ENCODE peak calls at places on chromosomes 1 and 21, in four cellular contexts. One of them, this sample, is unnamed. For H3K27me3, the result is how much of the 10 kb centered on the place peaks cover.

GRCh38 chr1:59505596-59506028 is 208.7 kb downstream of the FGGY start:
- DNase-seq in fibroblast of lung: no peak
- DNase-seq in HepG2: no peak
- DNase-seq in hepatocyte: no peak
- DNase-seq in this sample: peak

GRCh38 chr21:44948426-44949120 is 8.7 kb downstream of the SLX9 start:
- DNase-seq in fibroblast of lung: no peak
- DNase-seq in HepG2: no peak
- DNase-seq in hepatocyte: no peak
- DNase-seq in this sample: no peak

GRCh38 chr1:192904438-192904895 is 95.6 kb downstream of the RGS2 start:
- DNase-seq in HepG2: no peak
- DNase-seq in hepatocyte: peak
- DNase-seq in fibroblast of lung: peak
- DNase-seq in this sample: peak

GRCh38 chr21:46117586-46118304 is 19.8 kb downstream of the COL6A2 start:
- DNase-seq in HepG2: no peak
- DNase-seq in fibroblast of lung: no peak
- DNase-seq in hepatocyte: no peak
- DNase-seq in this sample: no peak

GRCh38 chr1:220278991-220279390 is 6.7 kb upstream of the RAB3GAP2 start:
- DNase-seq in hepatocyte: no peak
- DNase-seq in HepG2: no peak
- DNase-seq in fibroblast of lung: peak
- DNase-seq in this sample: no peak

GRCh38 chr1:120178799-120179419 is 2.6 kb upstream of the SEC22B start:
- DNase-seq in fibroblast of lung: peak
- DNase-seq in hepatocyte: peak
- DNase-seq in HepG2: no peak
- DNase-seq in this sample: no peak

GRCh38 chr1:228496494-228496893 is 9.3 kb downstream of the RNF187 start:
- DNase-seq in fibroblast of lung: no peak
- DNase-seq in hepatocyte: no peak
- DNase-seq in HepG2: no peak
- DNase-seq in this sample: no peak

GRCh38 chr1:7389201-7389785 is 381.8 kb upstream of the VAMP3 start:
- DNase-seq in HepG2: no peak
- DNase-seq in hepatocyte: no peak
- DNase-seq in fibroblast of lung: peak
- DNase-seq in this sample: no peak

GRCh38 chr21:25464275-25464674 is 143.0 kb downstream of the MRPL39 start:
- DNase-seq in fibroblast of lung: no peak
- DNase-seq in hepatocyte: no peak
- DNase-seq in HepG2: no peak
- DNase-seq in this sample: peak

GRCh38 chr1:94951509-94952208 is 24.7 kb upstream of the CNN3 start:
- DNase-seq in fibroblast of lung: no peak
- DNase-seq in hepatocyte: no peak
- DNase-seq in HepG2: no peak
- DNase-seq in this sample: no peak

GRCh38 chr1:189597083-189597482 is 880.6 kb downstream of the BRINP3 start:
- DNase-seq in fibroblast of lung: no peak
- DNase-seq in HepG2: no peak
- DNase-seq in hepatocyte: no peak
- DNase-seq in this sample: peak

GRCh38 chr1:116255486-116255885 is 117.6 kb upstream of the ATP1A1 start:
- DNase-seq in HepG2: no peak
- DNase-seq in fibroblast of lung: no peak
- DNase-seq in hepatocyte: no peak
- DNase-seq in this sample: no peak

GRCh38 chr1:224282140-224282539 is 47.8 kb downstream of the NVL start:
- DNase-seq in hepatocyte: no peak
- DNase-seq in fibroblast of lung: no peak
- DNase-seq in HepG2: no peak
- DNase-seq in this sample: peak
- H3K27me3 ChIP-seq in hepatocyte: under half
- H3K27me3 ChIP-seq in fibroblast of lung: under half
- H3K27me3 ChIP-seq in HepG2: under half
- H3K27me3 ChIP-seq in this sample: under half

DNA sequence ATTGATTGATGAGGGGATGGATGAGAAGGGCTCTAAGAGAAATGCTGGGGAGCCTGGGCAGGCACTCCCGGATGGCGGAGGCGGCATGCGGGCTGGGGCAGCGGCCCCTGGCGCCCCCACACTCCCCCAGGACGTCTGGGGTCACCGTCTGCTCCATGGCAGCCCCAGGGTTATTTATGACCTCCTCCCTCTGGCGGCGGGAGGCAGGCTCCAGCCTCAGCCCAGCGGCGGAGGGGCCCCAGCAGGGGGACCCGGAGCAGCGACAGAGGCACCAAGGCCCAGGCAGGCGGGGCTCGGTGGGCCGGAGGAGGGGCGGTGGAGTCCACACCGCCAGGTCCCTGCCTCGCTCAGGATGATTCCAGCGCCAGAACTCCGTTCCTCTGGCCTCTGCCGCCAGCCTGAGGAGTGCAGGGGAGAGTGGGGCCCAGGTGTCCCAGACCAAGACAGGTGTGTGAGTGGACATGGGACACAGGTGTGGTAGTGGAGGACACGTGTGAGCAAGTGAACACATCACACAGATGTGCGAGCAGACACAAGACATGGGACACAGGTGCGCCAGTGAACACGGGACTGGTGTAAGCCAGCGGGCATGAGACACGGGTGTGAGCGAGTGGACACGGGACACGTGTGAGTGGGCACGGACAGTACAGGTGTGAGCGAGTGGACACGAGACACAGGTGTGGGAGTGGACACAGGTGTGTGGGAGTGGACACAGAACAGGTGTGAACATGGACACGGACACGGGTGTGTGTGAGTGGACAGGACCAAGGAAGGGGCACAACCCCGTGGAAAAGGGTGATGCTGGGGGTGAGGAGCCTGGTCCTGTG is 2.5 kb upstream of the SAMD11 start:
- DNase-seq in hepatocyte: peak
- DNase-seq in HepG2: peak
- DNase-seq in fibroblast of lung: peak
- DNase-seq in this sample: peak
- TF ChIP-seq EZH2 in hepatocyte: no peak
- TF ChIP-seq EZH2 in HepG2: no peak
- TF ChIP-seq EZH2 in fibroblast of lung: no peak
- TF ChIP-seq EZH2 in this sample: no peak

GRCh38 chr1:201504799-201505504 is 2.0 kb downstream of the CSRP1 start:
- DNase-seq in HepG2: no peak
- DNase-seq in fibroblast of lung: no peak
- DNase-seq in hepatocyte: peak
- DNase-seq in this sample: peak
- H2AFZ ChIP-seq in HepG2: no peak
- H2AFZ ChIP-seq in fibroblast of lung: no peak
- H2AFZ ChIP-seq in hepatocyte: no peak
- H2AFZ ChIP-seq in this sample: no peak

GRCh38 chr1:152005360-152005912 is 11.8 kb upstream of the S100A10 start:
- DNase-seq in fibroblast of lung: no peak
- DNase-seq in hepatocyte: no peak
- DNase-seq in HepG2: no peak
- DNase-seq in this sample: no peak

GRCh38 chr1:152003846-152004442 is 10.3 kb upstream of the S100A10 start:
- DNase-seq in hepatocyte: no peak
- DNase-seq in HepG2: no peak
- DNase-seq in fibroblast of lung: no peak
- DNase-seq in this sample: peak

GRCh38 chr1:152002960-152003359 is 9.3 kb upstream of the S100A10 start:
- DNase-seq in HepG2: no peak
- DNase-seq in fibroblast of lung: no peak
- DNase-seq in hepatocyte: no peak
- DNase-seq in this sample: no peak

GRCh38 chr1:152009691-152010090 is 16.0 kb upstream of the S100A10 start:
- DNase-seq in fibroblast of lung: no peak
- DNase-seq in hepatocyte: no peak
- DNase-seq in HepG2: no peak
- DNase-seq in this sample: no peak

GRCh38 chr1:152007047-152007446 is 13.4 kb upstream of the S100A10 start:
- DNase-seq in fibroblast of lung: no peak
- DNase-seq in hepatocyte: no peak
- DNase-seq in HepG2: no peak
- DNase-seq in this sample: no peak
- H3K27me3 ChIP-seq in fibroblast of lung: under half
- H3K27me3 ChIP-seq in hepatocyte: under half
- H3K27me3 ChIP-seq in HepG2: under half
- H3K27me3 ChIP-seq in this sample: under half

GRCh38 chr1:153679337-153680119 is 1.0 kb downstream of the NPR1 start:
- DNase-seq in HepG2: no peak
- DNase-seq in hepatocyte: peak
- DNase-seq in fibroblast of lung: no peak
- DNase-seq in this sample: no peak
- TF ChIP-seq EZH2 in HepG2: no peak
- TF ChIP-seq EZH2 in hepatocyte: peak
- TF ChIP-seq EZH2 in fibroblast of lung: peak
- TF ChIP-seq EZH2 in this sample: no peak

DNA sequence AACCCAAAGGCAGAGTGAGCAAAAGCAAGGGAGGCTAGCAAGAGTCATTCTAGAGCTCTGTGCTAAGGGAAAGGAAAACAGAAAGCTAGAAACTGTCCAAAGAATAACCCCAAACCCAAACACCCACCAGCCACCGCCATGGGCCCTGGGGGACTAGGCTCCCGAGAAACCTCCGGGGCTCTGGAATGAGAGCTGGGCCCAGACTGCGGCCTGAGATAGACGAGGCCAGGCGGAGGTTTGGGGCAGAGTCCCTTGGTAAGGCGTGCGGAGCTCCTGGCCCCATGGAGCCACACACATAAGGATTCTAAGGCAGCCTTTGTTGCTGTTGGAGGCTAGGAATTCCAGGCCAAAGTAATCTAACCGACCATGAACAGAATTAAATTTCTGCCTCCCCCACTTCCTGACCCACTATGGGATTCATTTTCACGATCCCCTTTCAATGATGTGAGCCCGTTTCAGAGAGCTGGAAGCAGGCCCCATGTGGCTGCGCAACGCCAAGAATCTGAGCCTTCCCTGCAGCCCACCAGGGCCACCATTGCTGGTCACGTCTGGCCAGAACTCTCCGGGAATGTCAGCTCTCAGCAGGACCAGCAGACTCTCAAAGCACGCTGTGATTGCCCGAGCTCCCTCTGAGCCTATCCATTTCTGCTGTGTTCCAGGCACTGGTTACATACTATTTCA is 145.0 kb downstream of the TRABD2B start:
- DNase-seq in fibroblast of lung: no peak
- DNase-seq in HepG2: no peak
- DNase-seq in hepatocyte: no peak
- DNase-seq in this sample: no peak
- H2AFZ ChIP-seq in fibroblast of lung: no peak
- H2AFZ ChIP-seq in HepG2: no peak
- H2AFZ ChIP-seq in hepatocyte: no peak
- H2AFZ ChIP-seq in this sample: no peak

GRCh38 chr1:63324779-63325119 is 2.4 kb downstream of the FOXD3 start:
- DNase-seq in HepG2: no peak
- DNase-seq in hepatocyte: no peak
- DNase-seq in fibroblast of lung: peak
- DNase-seq in this sample: no peak

GRCh38 chr1:63322944-63323865 is 838 bp downstream of the FOXD3 start:
- DNase-seq in fibroblast of lung: peak
- DNase-seq in HepG2: no peak
- DNase-seq in hepatocyte: peak
- DNase-seq in this sample: no peak

GRCh38 chr1:63326106-63326472 is 3.7 kb downstream of the FOXD3 start:
- DNase-seq in fibroblast of lung: peak
- DNase-seq in hepatocyte: no peak
- DNase-seq in HepG2: no peak
- DNase-seq in this sample: no peak

GRCh38 chr1:63322248-63322943 is at the start of gene FOXD3:
- DNase-seq in HepG2: no peak
- DNase-seq in fibroblast of lung: peak
- DNase-seq in hepatocyte: peak
- DNase-seq in this sample: peak

DNA sequence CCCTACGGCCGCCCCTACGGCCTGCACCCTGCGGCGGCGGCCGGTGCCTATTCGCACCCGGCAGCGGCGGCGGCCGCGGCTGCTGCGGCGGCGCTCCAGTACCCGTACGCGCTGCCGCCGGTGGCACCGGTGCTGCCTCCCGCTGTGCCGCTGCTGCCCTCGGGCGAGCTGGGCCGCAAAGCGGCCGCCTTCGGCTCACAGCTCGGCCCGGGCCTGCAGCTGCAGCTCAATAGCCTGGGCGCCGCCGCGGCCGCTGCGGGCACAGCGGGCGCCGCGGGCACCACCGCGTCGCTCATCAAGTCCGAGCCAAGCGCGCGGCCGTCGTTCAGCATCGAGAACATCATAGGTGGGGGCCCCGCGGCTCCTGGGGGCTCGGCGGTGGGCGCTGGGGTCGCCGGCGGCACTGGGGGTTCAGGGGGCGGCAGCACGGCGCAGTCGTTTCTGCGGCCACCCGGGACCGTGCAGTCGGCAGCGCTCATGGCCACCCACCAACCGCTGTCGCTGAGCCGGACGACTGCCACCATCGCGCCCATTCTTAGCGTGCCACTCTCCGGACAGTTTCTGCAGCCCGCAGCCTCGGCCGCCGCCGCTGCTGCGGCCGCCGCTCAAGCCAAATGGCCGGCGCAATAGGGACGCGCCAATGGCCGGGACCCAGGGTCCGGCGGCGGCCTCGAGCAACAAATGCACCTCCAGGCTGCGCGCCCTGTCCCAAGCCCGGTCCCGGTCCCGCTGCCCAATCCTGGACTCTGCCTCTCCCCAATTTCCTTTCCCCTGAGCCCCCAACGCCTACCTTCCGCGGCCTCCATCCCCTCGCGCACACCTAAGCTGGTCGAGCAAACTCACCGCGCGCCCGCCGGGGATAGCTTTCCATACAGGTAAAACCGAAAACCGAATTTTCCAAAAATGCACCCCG is 1.8 kb downstream of the FOXD3 start:
- DNase-seq in HepG2: no peak
- DNase-seq in hepatocyte: peak
- DNase-seq in fibroblast of lung: no peak
- DNase-seq in this sample: no peak
- H3K27me3 ChIP-seq in HepG2: under half
- H3K27me3 ChIP-seq in hepatocyte: half or more
- H3K27me3 ChIP-seq in fibroblast of lung: half or more
- H3K27me3 ChIP-seq in this sample: under half

This sample was measured in PC-3.